ENCODE peak calls at places on chromosomes 1 and 21, in six cellular contexts. M is endodermal cell; Z is heart left ventricle; D is CD4-positive, alpha-beta memory T cell; F is mesenchymal stem cell; R is OCI-LY7. O is an unnamed sample. For H3K9me3, the result is how much of the 10 kb centered on the place peaks cover.

GRCh38 chr1:163401211-163401610 is 79.5 kb downstream of the NUF2 start:
- DNase-seq in M (no peak), Z (no peak), D (no peak), F (no peak), R (no peak), O (no peak)

GRCh38 chr1:226988337-226988672 is 48.2 kb downstream of the COQ8A start:
- DNase-seq in M (no peak), Z (no peak), D (no peak), F (no peak), R (no peak), O (peak)

GRCh38 chr1:167629681-167630567 is at the start of gene RCSD1:
- DNase-seq in M (peak), Z (peak), D (peak), F (peak), R (peak), O (peak)

GRCh38 chr21:44793269-44794030 is 8.2 kb downstream of the UBE2G2 start:
- DNase-seq in M (peak), Z (peak), D (peak), F (peak), R (peak), O (peak)

GRCh38 chr1:4595341-4596225 is 58.8 kb upstream of the AJAP1 start:
- DNase-seq in M (no peak), Z (no peak), D (no peak), F (no peak), R (no peak), O (no peak)

GRCh38 chr21:43865471-43866181 is 603 bp downstream of the AGPAT3 start:
- DNase-seq in M (no peak), Z (peak), D (peak), F (peak), R (no peak), O (peak)

GRCh38 chr1:115457295-115457694 is 119.2 kb upstream of the NGF start:
- DNase-seq in M (no peak), Z (no peak), D (no peak), F (no peak), R (no peak), O (no peak)

GRCh38 chr1:117656202-117656641 is 50.4 kb downstream of the TENT5C start:
- DNase-seq in M (no peak), Z (no peak), D (peak), F (no peak), R (peak), O (no peak)

GRCh38 chr1:107750364-107750959 is 214.5 kb downstream of the VAV3 start:
- DNase-seq in M (peak), Z (no peak), D (no peak), F (peak), R (peak), O (no peak)

GRCh38 chr21:34703566-34703965 is 34.8 kb downstream of the CLIC6 start:
- DNase-seq in M (no peak), Z (no peak), D (no peak), F (no peak), R (no peak), O (no peak)

GRCh38 chr1:107135466-107135865 is 5.4 kb upstream of the NTNG1 start:
- DNase-seq in M (peak), Z (no peak), D (no peak), F (peak), R (peak), O (peak)

GRCh38 chr1:110440877-110441276 is 10.1 kb upstream of the PROK1 start:
- DNase-seq in M (no peak), Z (no peak), D (no peak), F (peak), R (no peak), O (no peak)

GRCh38 chr1:244347942-244348341 is 103.8 kb downstream of the ADSS2 start:
- DNase-seq in M (peak), Z (no peak), D (no peak), F (peak), R (no peak), O (no peak)

GRCh38 chr1:248686815-248687214 is 15.8 kb downstream of the OR14I1 start:
- DNase-seq in M (no peak), Z (no peak), D (peak), F (no peak), R (peak), O (no peak)

GRCh38 chr1:248691567-248692155 is 10.9 kb downstream of the OR14I1 start:
- DNase-seq in M (no peak), Z (no peak), D (no peak), F (no peak), R (no peak), O (peak)

DNA sequence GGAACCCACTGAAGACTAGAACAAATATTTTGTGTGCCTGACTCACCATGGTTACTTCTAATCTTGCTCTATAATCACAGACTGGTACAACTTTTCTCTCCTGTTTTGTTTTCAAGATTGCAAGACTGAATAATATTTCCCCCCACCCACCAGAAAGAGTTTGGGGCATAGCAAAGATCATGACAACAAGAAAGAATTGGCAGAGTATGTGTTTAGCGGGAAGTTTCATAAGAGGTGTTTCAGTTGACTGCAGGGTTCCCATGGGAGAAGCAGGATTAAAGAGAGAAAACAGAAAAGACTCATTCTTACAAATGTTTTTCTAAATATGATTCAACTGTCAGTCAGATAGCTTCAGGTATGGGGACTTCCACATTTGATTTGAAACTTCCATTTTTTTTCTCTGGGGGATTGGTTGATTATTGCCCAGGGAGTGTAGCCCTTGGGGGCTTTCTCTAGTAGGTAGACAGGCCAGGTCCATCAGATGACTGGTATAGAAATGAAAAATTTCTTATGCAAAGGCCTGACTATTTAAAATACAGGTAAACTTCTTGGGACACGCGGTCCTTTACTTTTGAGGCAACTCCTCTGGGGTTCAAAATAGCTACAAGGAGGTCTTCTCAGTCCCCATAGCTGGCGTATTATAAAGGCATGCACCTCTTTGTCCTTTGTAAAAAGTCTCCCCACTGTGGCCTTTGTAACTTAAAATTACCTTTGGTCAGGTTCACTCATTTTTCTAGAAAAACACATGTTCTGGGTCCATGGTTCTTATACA is 13.9 kb downstream of the OR14I1 start:
- DNase-seq in M (no peak), Z (no peak), D (no peak), F (no peak), R (no peak), O (no peak)
- H3K9me3 ChIP-seq in M (half or more), Z (under half), D (under half), F (under half), R (under half), O (under half)

GRCh38 chr21:42401820-42402251 is 1.9 kb upstream of the UBASH3A start:
- DNase-seq in M (no peak), Z (no peak), D (no peak), F (no peak), R (no peak), O (no peak)
- H3K27ac ChIP-seq in M (no peak), Z (no peak), D (peak), F (no peak), R (no peak), O (no peak)

GRCh38 chr1:29565490-29565889 is 329.2 kb downstream of the PTPRU start:
- DNase-seq in M (no peak), Z (no peak), D (no peak), F (no peak), R (peak), O (no peak)
- H3K4me3 ChIP-seq in M (no peak), Z (no peak), D (no peak), F (no peak), R (no peak), O (no peak)

GRCh38 chr21:30689822-30690221 is 28.8 kb downstream of the KRTAP21-3 start:
- DNase-seq in M (peak), Z (no peak), D (no peak), F (no peak), R (no peak), O (no peak)

GRCh38 chr21:30680586-30680985 is 37.9 kb downstream of the KRTAP20-3 start:
- DNase-seq in M (no peak), Z (no peak), D (no peak), F (no peak), R (no peak), O (no peak)

DNA sequence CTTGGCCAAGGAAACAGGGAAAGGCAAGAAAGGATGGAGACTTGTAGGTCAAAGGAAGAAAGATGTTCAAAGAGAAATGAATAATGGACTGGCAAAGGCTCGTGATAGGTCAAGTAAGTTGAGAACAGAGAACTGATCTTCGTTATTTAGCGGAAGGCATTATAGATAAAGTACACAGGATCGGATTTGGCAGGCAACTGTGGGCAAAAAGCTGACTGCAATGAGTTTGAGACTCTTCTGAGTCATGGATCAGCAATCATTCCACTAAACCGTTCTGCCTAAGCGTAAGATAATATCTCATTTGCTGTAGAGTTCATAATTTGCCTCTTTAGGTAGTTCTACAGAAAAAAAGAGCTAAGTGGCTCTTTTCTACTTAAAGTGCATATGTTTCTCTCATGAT is 34.1 kb downstream of the KRTAP21-3 start:
- DNase-seq in M (no peak), Z (no peak), D (no peak), F (no peak), R (no peak), O (no peak)
- H3K9me3 ChIP-seq in M (under half), Z (under half), D (under half), F (under half), R (under half), O (under half)

GRCh38 chr1:15836772-15837669 is 10.5 kb upstream of the SPEN start:
- DNase-seq in M (peak), Z (peak), D (peak), F (no peak), R (peak), O (peak)
- H3K27ac ChIP-seq in M (no peak), Z (peak), D (peak), F (no peak), R (peak), O (peak)

DNA sequence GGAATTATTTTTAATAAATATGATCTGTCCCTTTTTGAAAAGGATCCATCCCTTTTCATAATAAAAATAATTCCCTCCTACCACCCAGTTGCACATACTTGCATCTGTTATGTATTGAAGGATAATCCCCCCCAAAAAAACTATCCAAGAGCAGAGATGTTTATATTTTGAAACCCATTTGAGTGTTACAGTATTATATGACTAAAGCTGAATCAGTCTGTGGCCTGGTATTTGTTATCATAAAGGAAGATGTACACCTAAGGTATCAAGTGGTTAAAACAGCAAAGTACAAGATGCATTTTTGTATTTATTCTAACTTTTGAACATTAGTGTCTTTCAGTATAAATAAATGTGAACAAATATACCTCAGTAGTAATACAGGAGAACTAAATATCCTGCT is 12.7 kb upstream of the TGFB2 start:
- DNase-seq in M (no peak), Z (no peak), D (no peak), F (no peak), R (no peak), O (no peak)
- H3K4me3 ChIP-seq in M (no peak), Z (no peak), D (no peak), F (no peak), R (no peak), O (no peak)